ENCODE peak calls at places on chromosomes 7 and 10, in four cellular contexts. O is HCT116, K is heart left ventricle, P is uterus. D is an unnamed sample.

GRCh38 chr7:29208410-29209250 is 14.1 kb downstream of the CHN2 start:
- DNase-seq in O (no peak), K (no peak), P (no peak), D (no peak)

GRCh38 chr10:13787015-13787421 is 200.3 kb downstream of the PRPF18 start:
- DNase-seq in O (no peak), K (no peak), P (no peak), D (no peak)

GRCh38 chr7:129955993-129956543 is 3.3 kb upstream of the UBE2H start:
- DNase-seq in O (no peak), K (no peak), P (no peak), D (no peak)

GRCh38 chr7:437293-438280 is 82.1 kb downstream of the PDGFA start:
- DNase-seq in O (no peak), K (no peak), P (no peak), D (no peak)

GRCh38 chr10:119025776-119026175 is 3.7 kb upstream of the NANOS1 start:
- DNase-seq in O (no peak), K (peak; percentile 70), P (no peak), D (no peak)

GRCh38 chr7:104124469-104124868 is 83.3 kb downstream of the ORC5 start:
- DNase-seq in O (no peak), K (no peak), P (no peak), D (no peak)

GRCh38 chr10:125156739-125157472 is 3.5 kb downstream of the CTBP2 start:
- DNase-seq in O (no peak), K (no peak), P (no peak), D (no peak)

GRCh38 chr7:27187702-27188665 is 3.0 kb upstream of the HOXA11 start:
- DNase-seq in O (no peak), K (peak; percentile 46), P (no peak), D (no peak)

GRCh38 chr7:76231071-76231470 is 29.4 kb downstream of the SRRM3 start:
- DNase-seq in O (no peak), K (no peak), P (no peak), D (no peak)

GRCh38 chr7:44215531-44215930 is 14.8 kb downstream of the YKT6 start:
- DNase-seq in O (no peak), K (peak; percentile 39), P (no peak), D (no peak)

GRCh38 chr7:87926581-87927461 is 7.2 kb upstream of the ADAM22 start:
- DNase-seq in O (no peak), K (no peak), P (no peak), D (no peak)

GRCh38 chr10:62076872-62077271 is 175.4 kb downstream of the ARID5B start:
- DNase-seq in O (no peak), K (no peak), P (no peak), D (no peak)

GRCh38 chr7:99042957-99043356 is 101.0 kb downstream of the SMURF1 start:
- DNase-seq in O (no peak), K (no peak), P (no peak), D (peak; percentile 22)
- H3K36me3 ChIP-seq in O (peaks cover 24% of the 10 kb centered on the region), K (peaks cover 93% of the 10 kb centered on the region), P (no peaks in the 10 kb centered on the region), D (no peaks in the 10 kb centered on the region)

GRCh38 chr10:107085661-107086525 is 78.6 kb downstream of the SORCS1 start:
- DNase-seq in O (no peak), K (no peak), P (no peak), D (no peak)
- TF ChIP-seq POLR2A in O (no peak), K (no peak), P (no peak), D (no peak)

GRCh38 chr10:15642095-15642494 is 77.6 kb downstream of the ITGA8 start:
- DNase-seq in O (no peak), K (no peak), P (no peak), D (no peak)
- H3K36me3 ChIP-seq in O (no peaks in the 10 kb centered on the region), K (no peaks in the 10 kb centered on the region), P (no peaks in the 10 kb centered on the region), D (no peaks in the 10 kb centered on the region)

DNA sequence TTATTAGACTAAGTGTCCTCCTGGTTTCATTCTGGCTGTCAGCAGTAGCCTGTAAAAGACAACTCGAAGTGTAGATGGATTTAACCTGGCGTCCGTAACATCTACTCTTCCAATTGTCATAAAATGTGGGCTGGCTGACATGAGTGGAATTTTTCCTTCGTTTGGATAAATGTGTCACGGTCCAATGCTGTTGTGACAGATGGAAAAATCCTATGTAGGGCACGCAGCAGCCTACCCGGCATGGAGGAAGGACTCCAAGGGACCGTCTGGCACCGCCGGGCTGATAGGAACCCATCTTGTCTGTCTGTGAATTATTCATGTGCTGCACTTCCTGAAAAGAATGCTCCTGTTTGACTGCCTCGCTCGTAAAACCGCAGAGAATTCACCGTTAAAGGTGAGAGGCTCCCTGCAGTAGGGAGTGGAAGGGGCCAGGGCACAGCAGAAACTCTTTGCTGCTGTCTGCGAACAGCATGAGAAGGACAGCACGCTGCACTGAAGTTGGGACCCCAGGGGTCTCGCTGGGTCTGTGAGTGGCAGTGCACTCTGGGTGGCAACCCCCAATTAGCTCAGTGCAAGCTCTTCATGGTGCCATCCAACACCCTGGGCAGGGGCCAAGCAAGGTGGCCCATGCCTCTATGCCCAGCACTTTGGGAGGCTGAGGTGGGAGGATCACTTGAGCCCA is 1.6 kb upstream of the ORAI2 start:
- DNase-seq in O (no peak), K (no peak), P (no peak), D (no peak)
- TF ChIP-seq POLR2A in O (no peak), K (no peak), P (no peak), D (no peak)

DNA sequence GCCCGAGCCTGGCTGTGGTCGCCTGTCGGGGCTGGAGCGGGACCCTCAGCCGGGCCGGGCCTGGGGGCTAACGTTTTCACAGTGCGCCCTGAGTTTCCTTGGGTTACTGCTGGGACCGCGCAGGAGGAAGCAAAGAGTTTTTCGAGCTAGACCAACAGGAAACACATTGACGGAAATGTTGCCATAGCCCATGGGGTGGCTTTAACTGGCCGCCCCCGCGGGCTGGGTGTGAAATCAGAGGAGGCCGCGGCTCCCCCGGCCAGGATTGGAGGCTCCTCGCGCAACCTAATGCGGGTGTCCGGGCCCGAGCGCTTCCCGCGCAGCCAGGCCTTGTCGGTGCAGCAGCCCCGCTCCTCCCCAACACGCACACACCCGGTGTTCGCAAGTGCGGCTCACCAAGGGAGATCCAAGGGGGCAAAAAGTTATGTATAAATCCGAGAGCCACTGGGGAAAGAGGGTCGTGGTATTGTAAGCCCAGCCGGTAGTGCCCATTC is 1.9 kb downstream of the HHEX start:
- DNase-seq in O (no peak), K (peak; percentile 85), P (no peak), D (peak; percentile 20)
- H3K36me3 ChIP-seq in O (no peaks in the 10 kb centered on the region), K (peaks cover 20% of the 10 kb centered on the region), P (no peaks in the 10 kb centered on the region), D (no peaks in the 10 kb centered on the region)

GRCh38 chr10:5942001-5942400 is 35.3 kb downstream of the IL15RA start:
- DNase-seq in O (no peak), K (no peak), P (no peak), D (no peak)

GRCh38 chr10:5945203-5945534 is 32.2 kb downstream of the IL15RA start:
- DNase-seq in O (no peak), K (no peak), P (peak; percentile 39), D (no peak)

GRCh38 chr10:5944389-5945202 is 32.7 kb downstream of the IL15RA start:
- DNase-seq in O (peak; percentile 67), K (no peak), P (peak; percentile 91), D (peak; percentile 84)

GRCh38 chr10:5942471-5942870 is 34.9 kb downstream of the IL15RA start:
- DNase-seq in O (no peak), K (peak; percentile 84), P (peak; percentile 40), D (peak; percentile 34)

DNA sequence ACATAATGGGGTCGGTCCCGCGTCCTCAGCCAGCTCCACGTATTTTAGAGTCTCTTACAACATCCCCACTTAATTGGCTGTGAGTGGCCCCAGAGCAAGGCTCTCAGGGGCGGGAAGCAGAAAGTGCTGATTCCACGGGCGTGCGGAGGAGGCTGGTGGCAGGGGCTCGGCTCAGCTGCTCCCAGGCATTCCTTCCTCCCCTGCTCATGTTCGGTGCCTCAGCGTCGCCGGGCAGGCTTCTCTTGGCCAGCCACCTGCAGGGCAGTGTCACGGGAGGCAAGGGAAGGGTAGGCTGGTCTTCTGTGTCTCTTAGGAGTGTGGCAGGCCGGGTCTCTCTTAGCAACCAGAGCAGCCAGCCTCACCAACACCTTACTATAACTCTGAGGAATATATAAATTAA is 33.8 kb downstream of the IL15RA start:
- DNase-seq in O (no peak), K (peak; percentile 87), P (peak; percentile 82), D (no peak)
- TF ChIP-seq POLR2A in O (no peak), K (no peak), P (peak; percentile 32), D (no peak)

GRCh38 chr10:44323838-44324237 is 61.1 kb downstream of the CXCL12 start:
- DNase-seq in O (no peak), K (no peak), P (no peak), D (no peak)
- H3K36me3 ChIP-seq in O (no peaks in the 10 kb centered on the region), K (no peaks in the 10 kb centered on the region), P (no peaks in the 10 kb centered on the region), D (no peaks in the 10 kb centered on the region)